ENCODE peak calls at places on chromosomes 6 and 20, in six cellular contexts. One of them, this sample, is unnamed.

GRCh38 chr6:100300221-100300736 is 164.4 kb downstream of the SIM1 start:
- DNase-seq in heart left ventricle: no peak
- DNase-seq in HepG2: peak; percentile 71
- DNase-seq in uterus: no peak
- DNase-seq in stomach: no peak
- DNase-seq in body of pancreas: no peak
- DNase-seq in this sample: no peak

GRCh38 chr6:7311920-7312615 is 931 bp downstream of the SSR1 start:
- DNase-seq in heart left ventricle: no peak
- DNase-seq in HepG2: peak; percentile 51
- DNase-seq in uterus: no peak
- DNase-seq in stomach: no peak
- DNase-seq in body of pancreas: no peak
- DNase-seq in this sample: no peak

GRCh38 chr20:5781798-5782750 is 31.9 kb downstream of the SHLD1 start:
- DNase-seq in heart left ventricle: peak; percentile 18
- DNase-seq in HepG2: peak; percentile 93
- DNase-seq in uterus: no peak
- DNase-seq in stomach: peak; percentile 73
- DNase-seq in body of pancreas: peak; percentile 58
- DNase-seq in this sample: peak; percentile 69

GRCh38 chr20:49323622-49324238 is 45.9 kb upstream of the ZNFX1 start:
- DNase-seq in heart left ventricle: no peak
- DNase-seq in HepG2: peak; percentile 52
- DNase-seq in uterus: no peak
- DNase-seq in stomach: no peak
- DNase-seq in body of pancreas: no peak
- DNase-seq in this sample: peak; percentile 19

GRCh38 chr6:150243620-150244314 is 100.9 kb downstream of the PPP1R14C start:
- DNase-seq in heart left ventricle: no peak
- DNase-seq in HepG2: no peak
- DNase-seq in uterus: no peak
- DNase-seq in stomach: no peak
- DNase-seq in body of pancreas: no peak
- DNase-seq in this sample: no peak

GRCh38 chr6:106097368-106098231 is 11.5 kb downstream of the PRDM1 start:
- DNase-seq in heart left ventricle: no peak
- DNase-seq in HepG2: no peak
- DNase-seq in uterus: no peak
- DNase-seq in stomach: no peak
- DNase-seq in body of pancreas: no peak
- DNase-seq in this sample: peak; percentile 57

GRCh38 chr6:24581084-24581669 is 64.8 kb downstream of the KIAA0319 start:
- DNase-seq in heart left ventricle: peak; percentile 45
- DNase-seq in HepG2: peak; percentile 76
- DNase-seq in uterus: peak; percentile 56
- DNase-seq in stomach: peak; percentile 81
- DNase-seq in body of pancreas: peak; percentile 88
- DNase-seq in this sample: peak; percentile 77

GRCh38 chr6:130115036-130115435 is 96.7 kb downstream of the L3MBTL3 start:
- DNase-seq in heart left ventricle: no peak
- DNase-seq in HepG2: no peak
- DNase-seq in uterus: no peak
- DNase-seq in stomach: no peak
- DNase-seq in body of pancreas: no peak
- DNase-seq in this sample: no peak

GRCh38 chr6:166772518-166772917 is 145.5 kb upstream of the RPS6KA2 start:
- DNase-seq in heart left ventricle: no peak
- DNase-seq in HepG2: no peak
- DNase-seq in uterus: no peak
- DNase-seq in stomach: no peak
- DNase-seq in body of pancreas: no peak
- DNase-seq in this sample: no peak

GRCh38 chr6:4459032-4459431 is 317.2 kb upstream of the CDYL start:
- DNase-seq in heart left ventricle: no peak
- DNase-seq in HepG2: peak; percentile 35
- DNase-seq in uterus: no peak
- DNase-seq in stomach: no peak
- DNase-seq in body of pancreas: no peak
- DNase-seq in this sample: no peak

GRCh38 chr20:45297786-45298497 is 8.7 kb upstream of the RBPJL start:
- DNase-seq in heart left ventricle: no peak
- DNase-seq in HepG2: no peak
- DNase-seq in uterus: no peak
- DNase-seq in stomach: no peak
- DNase-seq in body of pancreas: no peak
- DNase-seq in this sample: no peak

GRCh38 chr6:37862992-37863391 is 43.5 kb downstream of the ZFAND3 start:
- DNase-seq in heart left ventricle: no peak
- DNase-seq in HepG2: no peak
- DNase-seq in uterus: no peak
- DNase-seq in stomach: no peak
- DNase-seq in body of pancreas: no peak
- DNase-seq in this sample: no peak

GRCh38 chr6:76043690-76044089 is 28.8 kb downstream of the IMPG1 start:
- DNase-seq in heart left ventricle: no peak
- DNase-seq in HepG2: no peak
- DNase-seq in uterus: no peak
- DNase-seq in stomach: no peak
- DNase-seq in body of pancreas: no peak
- DNase-seq in this sample: no peak

GRCh38 chr6:89763550-89763949 is 56.0 kb downstream of the MDN1 start:
- DNase-seq in heart left ventricle: no peak
- DNase-seq in HepG2: no peak
- DNase-seq in uterus: no peak
- DNase-seq in stomach: no peak
- DNase-seq in body of pancreas: no peak
- DNase-seq in this sample: no peak

GRCh38 chr6:34195726-34196115 is 41.0 kb upstream of the HMGA1 start:
- DNase-seq in heart left ventricle: no peak
- DNase-seq in HepG2: no peak
- DNase-seq in uterus: peak; percentile 25
- DNase-seq in stomach: no peak
- DNase-seq in body of pancreas: no peak
- DNase-seq in this sample: no peak

GRCh38 chr6:113879186-113880096 is 22.3 kb downstream of the MARCKS start:
- DNase-seq in heart left ventricle: peak; percentile 54
- DNase-seq in HepG2: peak; percentile 67
- DNase-seq in uterus: peak; percentile 46
- DNase-seq in stomach: peak; percentile 54
- DNase-seq in body of pancreas: peak; percentile 72
- DNase-seq in this sample: peak; percentile 67

GRCh38 chr6:108948252-108948651 is 100.0 kb downstream of the ARMC2 start:
- DNase-seq in heart left ventricle: no peak
- DNase-seq in HepG2: no peak
- DNase-seq in uterus: no peak
- DNase-seq in stomach: peak; percentile 50
- DNase-seq in body of pancreas: peak; percentile 65
- DNase-seq in this sample: peak; percentile 92

GRCh38 chr6:35283361-35283760 is 14.3 kb upstream of the DEF6 start:
- DNase-seq in heart left ventricle: no peak
- DNase-seq in HepG2: no peak
- DNase-seq in uterus: no peak
- DNase-seq in stomach: no peak
- DNase-seq in body of pancreas: no peak
- DNase-seq in this sample: no peak

GRCh38 chr20:34877002-34877264 is 521 bp downstream of the ACSS2 start:
- DNase-seq in heart left ventricle: no peak
- DNase-seq in HepG2: no peak
- DNase-seq in uterus: no peak
- DNase-seq in stomach: no peak
- DNase-seq in body of pancreas: no peak
- DNase-seq in this sample: no peak

GRCh38 chr6:109644131-109644530 is 46.9 kb downstream of the AK9 start:
- DNase-seq in heart left ventricle: no peak
- DNase-seq in HepG2: no peak
- DNase-seq in uterus: no peak
- DNase-seq in stomach: no peak
- DNase-seq in body of pancreas: no peak
- DNase-seq in this sample: no peak

GRCh38 chr20:14986026-14986655 is 648.7 kb upstream of the FLRT3 start:
- DNase-seq in heart left ventricle: no peak
- DNase-seq in HepG2: peak; percentile 99
- DNase-seq in uterus: peak; percentile 17
- DNase-seq in stomach: peak; percentile 94
- DNase-seq in body of pancreas: peak; percentile 89
- DNase-seq in this sample: peak; percentile 92

GRCh38 chr6:164531745-164532144 is 777.7 kb downstream of the C6orf118 start:
- DNase-seq in heart left ventricle: no peak
- DNase-seq in HepG2: no peak
- DNase-seq in uterus: no peak
- DNase-seq in stomach: no peak
- DNase-seq in body of pancreas: no peak
- DNase-seq in this sample: no peak

GRCh38 chr6:107763959-107764358 is 60.2 kb downstream of the SCML4 start:
- DNase-seq in heart left ventricle: no peak
- DNase-seq in HepG2: no peak
- DNase-seq in uterus: no peak
- DNase-seq in stomach: no peak
- DNase-seq in body of pancreas: no peak
- DNase-seq in this sample: no peak

GRCh38 chr20:3175270-3175669 is 1.9 kb upstream of the LZTS3 start:
- DNase-seq in heart left ventricle: no peak
- DNase-seq in HepG2: no peak
- DNase-seq in uterus: no peak
- DNase-seq in stomach: no peak
- DNase-seq in body of pancreas: no peak
- DNase-seq in this sample: no peak

GRCh38 chr20:3173582-3174441 is 463 bp upstream of the LZTS3 start:
- DNase-seq in heart left ventricle: peak; percentile 93
- DNase-seq in HepG2: peak; percentile 85
- DNase-seq in uterus: peak; percentile 91
- DNase-seq in stomach: peak; percentile 95
- DNase-seq in body of pancreas: peak; percentile 94
- DNase-seq in this sample: peak; percentile 93

GRCh38 chr20:3172126-3172932 is 1.0 kb downstream of the LZTS3 start:
- DNase-seq in heart left ventricle: no peak
- DNase-seq in HepG2: no peak
- DNase-seq in uterus: no peak
- DNase-seq in stomach: no peak
- DNase-seq in body of pancreas: no peak
- DNase-seq in this sample: no peak

GRCh38 chr20:3172933-3173581 is at the start of gene LZTS3:
- DNase-seq in heart left ventricle: peak; percentile 74
- DNase-seq in HepG2: peak; percentile 63
- DNase-seq in uterus: peak; percentile 81
- DNase-seq in stomach: peak; percentile 71
- DNase-seq in body of pancreas: peak; percentile 85
- DNase-seq in this sample: peak; percentile 75

GRCh38 chr20:3174442-3175263 is 1.3 kb upstream of the LZTS3 start:
- DNase-seq in heart left ventricle: no peak
- DNase-seq in HepG2: no peak
- DNase-seq in uterus: no peak
- DNase-seq in stomach: no peak
- DNase-seq in body of pancreas: no peak
- DNase-seq in this sample: no peak
- TF ChIP-seq POLR2A in heart left ventricle: no peak
- TF ChIP-seq POLR2A in HepG2: no peak
- TF ChIP-seq POLR2A in uterus: no peak
- TF ChIP-seq POLR2A in stomach: no peak
- TF ChIP-seq POLR2A in body of pancreas: no peak
- TF ChIP-seq POLR2A in this sample: no peak

DNA sequence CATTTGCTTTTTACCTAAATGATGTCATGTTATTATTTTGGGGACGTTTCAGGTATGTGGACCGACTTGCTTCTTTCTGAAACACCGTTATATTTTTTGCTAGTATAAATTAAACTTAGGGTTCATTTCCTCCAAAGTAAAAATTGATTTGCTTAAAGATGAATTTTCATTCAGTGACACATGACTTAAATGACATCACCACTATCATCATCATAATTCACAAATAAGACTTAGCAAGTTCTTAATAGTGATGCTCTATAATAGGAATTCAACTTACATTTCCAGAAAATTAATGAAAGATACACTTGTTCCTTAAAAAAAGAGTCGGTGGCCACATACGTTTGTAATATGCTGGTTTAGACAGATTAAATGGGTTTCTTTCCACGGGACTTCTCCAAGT is 9.3 kb downstream of the IRF4 start:
- DNase-seq in heart left ventricle: no peak
- DNase-seq in HepG2: no peak
- DNase-seq in uterus: no peak
- DNase-seq in stomach: no peak
- DNase-seq in body of pancreas: no peak
- DNase-seq in this sample: no peak
- H3K27me3 ChIP-seq in heart left ventricle: peaks cover 21% of the 10 kb centered on the region
- H3K27me3 ChIP-seq in HepG2: peaks cover 11% of the 10 kb centered on the region
- H3K27me3 ChIP-seq in uterus: no peaks in the 10 kb centered on the region
- H3K27me3 ChIP-seq in stomach: peaks cover 17% of the 10 kb centered on the region
- H3K27me3 ChIP-seq in body of pancreas: no peaks in the 10 kb centered on the region
- H3K27me3 ChIP-seq in this sample: no peaks in the 10 kb centered on the region

GRCh38 chr20:17875106-17875980 is 93.3 kb downstream of the SNX5 start:
- DNase-seq in heart left ventricle: peak; percentile 56
- DNase-seq in HepG2: peak; percentile 92
- DNase-seq in uterus: peak; percentile 87
- DNase-seq in stomach: peak; percentile 96
- DNase-seq in body of pancreas: peak; percentile 98
- DNase-seq in this sample: peak; percentile 99
- TF ChIP-seq POLR2A in heart left ventricle: no peak
- TF ChIP-seq POLR2A in HepG2: peak; percentile 17
- TF ChIP-seq POLR2A in uterus: no peak
- TF ChIP-seq POLR2A in stomach: no peak
- TF ChIP-seq POLR2A in body of pancreas: no peak
- TF ChIP-seq POLR2A in this sample: no peak

GRCh38 chr20:2212457-2213005 is 83.3 kb upstream of the TGM3 start:
- DNase-seq in heart left ventricle: no peak
- DNase-seq in HepG2: no peak
- DNase-seq in uterus: no peak
- DNase-seq in stomach: no peak
- DNase-seq in body of pancreas: no peak
- DNase-seq in this sample: no peak
- H3K27me3 ChIP-seq in heart left ventricle: peaks cover 41% of the 10 kb centered on the region
- H3K27me3 ChIP-seq in HepG2: no peaks in the 10 kb centered on the region
- H3K27me3 ChIP-seq in uterus: no peaks in the 10 kb centered on the region
- H3K27me3 ChIP-seq in stomach: peaks cover 9% of the 10 kb centered on the region
- H3K27me3 ChIP-seq in body of pancreas: no peaks in the 10 kb centered on the region
- H3K27me3 ChIP-seq in this sample: no peaks in the 10 kb centered on the region

DNA sequence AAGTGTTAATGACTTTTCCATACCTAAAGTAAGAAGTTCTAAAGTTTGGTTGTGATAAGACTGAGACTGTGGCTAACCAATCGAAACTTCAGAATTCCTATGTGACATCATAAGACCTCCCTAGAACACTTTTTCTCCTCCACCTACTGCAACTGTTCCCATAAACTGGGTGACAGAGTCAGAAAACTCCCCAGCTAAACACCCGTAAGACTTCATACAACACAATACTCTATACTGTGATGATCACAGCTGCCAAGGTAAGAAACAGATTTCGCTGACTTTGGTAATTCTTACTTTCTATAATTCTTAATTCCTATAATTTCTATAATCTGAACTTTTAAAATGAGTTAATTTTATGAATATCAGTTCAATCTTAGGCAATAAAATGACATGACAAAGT is at the start of gene PLN:
- DNase-seq in heart left ventricle: peak; percentile 30
- DNase-seq in HepG2: no peak
- DNase-seq in uterus: no peak
- DNase-seq in stomach: no peak
- DNase-seq in body of pancreas: no peak
- DNase-seq in this sample: no peak
- TF ChIP-seq POLR2A in heart left ventricle: no peak
- TF ChIP-seq POLR2A in HepG2: no peak
- TF ChIP-seq POLR2A in uterus: peak; percentile 24
- TF ChIP-seq POLR2A in stomach: no peak
- TF ChIP-seq POLR2A in body of pancreas: no peak
- TF ChIP-seq POLR2A in this sample: no peak

GRCh38 chr6:28807682-28808280 is 116.0 kb downstream of the TRIM27 start:
- DNase-seq in heart left ventricle: no peak
- DNase-seq in HepG2: peak; percentile 81
- DNase-seq in uterus: no peak
- DNase-seq in stomach: no peak
- DNase-seq in body of pancreas: no peak
- DNase-seq in this sample: no peak
- H3K27me3 ChIP-seq in heart left ventricle: peaks cover 99% of the 10 kb centered on the region
- H3K27me3 ChIP-seq in HepG2: peaks cover 2% of the 10 kb centered on the region
- H3K27me3 ChIP-seq in uterus: peaks cover 64% of the 10 kb centered on the region
- H3K27me3 ChIP-seq in stomach: peaks cover 77% of the 10 kb centered on the region
- H3K27me3 ChIP-seq in body of pancreas: no peaks in the 10 kb centered on the region
- H3K27me3 ChIP-seq in this sample: peaks cover 45% of the 10 kb centered on the region

This sample was measured in thyroid gland.